ENCODE peak calls at places on chromosomes 12 and 14, in ten cellular contexts. One of them, this sample, is unnamed.

GRCh38 chr12:21248679-21249078 is 86.0 kb downstream of the SLCO1A2 start:
- DNase-seq in foreskin fibroblast: no peak
- DNase-seq in DND-41: no peak
- DNase-seq in CD8-positive, alpha-beta T cell: no peak
- DNase-seq in HepG2: no peak
- DNase-seq in cardiac muscle cell: peak
- DNase-seq in mucosa of descending colon: no peak
- DNase-seq in lower leg skin: no peak
- DNase-seq in epithelial cell of esophagus: peak
- DNase-seq in cardiac fibroblast: peak
- DNase-seq in this sample: no peak

GRCh38 chr12:30797689-30798088 is 42.9 kb upstream of the CAPRIN2 start:
- DNase-seq in cardiac fibroblast: no peak
- DNase-seq in cardiac muscle cell: no peak
- DNase-seq in mucosa of descending colon: no peak
- DNase-seq in HepG2: no peak
- DNase-seq in lower leg skin: no peak
- DNase-seq in foreskin fibroblast: no peak
- DNase-seq in CD8-positive, alpha-beta T cell: no peak
- DNase-seq in epithelial cell of esophagus: no peak
- DNase-seq in DND-41: no peak
- DNase-seq in this sample: no peak

GRCh38 chr12:81365284-81365683 is 287.4 kb downstream of the ACSS3 start:
- DNase-seq in epithelial cell of esophagus: no peak
- DNase-seq in CD8-positive, alpha-beta T cell: no peak
- DNase-seq in DND-41: no peak
- DNase-seq in cardiac muscle cell: no peak
- DNase-seq in cardiac fibroblast: no peak
- DNase-seq in HepG2: no peak
- DNase-seq in mucosa of descending colon: no peak
- DNase-seq in foreskin fibroblast: no peak
- DNase-seq in lower leg skin: no peak
- DNase-seq in this sample: no peak

GRCh38 chr14:36979863-36980262 is 192.5 kb downstream of the SLC25A21 start:
- DNase-seq in HepG2: no peak
- DNase-seq in DND-41: no peak
- DNase-seq in epithelial cell of esophagus: no peak
- DNase-seq in lower leg skin: no peak
- DNase-seq in cardiac muscle cell: no peak
- DNase-seq in mucosa of descending colon: no peak
- DNase-seq in cardiac fibroblast: no peak
- DNase-seq in foreskin fibroblast: no peak
- DNase-seq in CD8-positive, alpha-beta T cell: no peak
- DNase-seq in this sample: no peak

GRCh38 chr14:64195194-64195593 is 99.0 kb downstream of the ESR2 start:
- DNase-seq in foreskin fibroblast: no peak
- DNase-seq in CD8-positive, alpha-beta T cell: no peak
- DNase-seq in mucosa of descending colon: no peak
- DNase-seq in epithelial cell of esophagus: no peak
- DNase-seq in HepG2: no peak
- DNase-seq in cardiac muscle cell: no peak
- DNase-seq in DND-41: no peak
- DNase-seq in cardiac fibroblast: no peak
- DNase-seq in lower leg skin: no peak
- DNase-seq in this sample: no peak

GRCh38 chr14:104427126-104427851 is 152.3 kb upstream of the C14orf180 start:
- DNase-seq in HepG2: no peak
- DNase-seq in cardiac muscle cell: no peak
- DNase-seq in CD8-positive, alpha-beta T cell: no peak
- DNase-seq in mucosa of descending colon: no peak
- DNase-seq in DND-41: no peak
- DNase-seq in epithelial cell of esophagus: no peak
- DNase-seq in foreskin fibroblast: no peak
- DNase-seq in lower leg skin: no peak
- DNase-seq in cardiac fibroblast: no peak
- DNase-seq in this sample: no peak

GRCh38 chr14:72965249-72965648 is 39.0 kb downstream of the DCAF4 start:
- DNase-seq in cardiac muscle cell: no peak
- DNase-seq in HepG2: peak
- DNase-seq in foreskin fibroblast: peak
- DNase-seq in lower leg skin: no peak
- DNase-seq in epithelial cell of esophagus: peak
- DNase-seq in DND-41: no peak
- DNase-seq in cardiac fibroblast: peak
- DNase-seq in CD8-positive, alpha-beta T cell: no peak
- DNase-seq in mucosa of descending colon: no peak
- DNase-seq in this sample: no peak

GRCh38 chr12:111453071-111453989 is 47.6 kb downstream of the SH2B3 start:
- DNase-seq in CD8-positive, alpha-beta T cell: no peak
- DNase-seq in HepG2: no peak
- DNase-seq in lower leg skin: no peak
- DNase-seq in cardiac fibroblast: no peak
- DNase-seq in DND-41: no peak
- DNase-seq in cardiac muscle cell: no peak
- DNase-seq in mucosa of descending colon: no peak
- DNase-seq in epithelial cell of esophagus: no peak
- DNase-seq in foreskin fibroblast: no peak
- DNase-seq in this sample: no peak

GRCh38 chr12:120725659-120726509 is at the start of gene ACADS:
- DNase-seq in lower leg skin: peak
- DNase-seq in epithelial cell of esophagus: peak
- DNase-seq in HepG2: peak
- DNase-seq in cardiac muscle cell: peak
- DNase-seq in cardiac fibroblast: peak
- DNase-seq in DND-41: peak
- DNase-seq in mucosa of descending colon: peak
- DNase-seq in foreskin fibroblast: peak
- DNase-seq in CD8-positive, alpha-beta T cell: peak
- DNase-seq in this sample: peak

GRCh38 chr14:77707355-77707723 is 484 bp downstream of the ALKBH1 start:
- DNase-seq in epithelial cell of esophagus: peak
- DNase-seq in foreskin fibroblast: peak
- DNase-seq in DND-41: no peak
- DNase-seq in CD8-positive, alpha-beta T cell: peak
- DNase-seq in HepG2: peak
- DNase-seq in mucosa of descending colon: peak
- DNase-seq in cardiac fibroblast: peak
- DNase-seq in lower leg skin: peak
- DNase-seq in cardiac muscle cell: no peak
- DNase-seq in this sample: no peak

GRCh38 chr14:93941293-93941910 is 14.3 kb downstream of the FAM181A start:
- DNase-seq in HepG2: no peak
- DNase-seq in DND-41: no peak
- DNase-seq in foreskin fibroblast: peak
- DNase-seq in CD8-positive, alpha-beta T cell: no peak
- DNase-seq in cardiac muscle cell: no peak
- DNase-seq in lower leg skin: no peak
- DNase-seq in cardiac fibroblast: peak
- DNase-seq in mucosa of descending colon: no peak
- DNase-seq in epithelial cell of esophagus: peak
- DNase-seq in this sample: no peak

DNA sequence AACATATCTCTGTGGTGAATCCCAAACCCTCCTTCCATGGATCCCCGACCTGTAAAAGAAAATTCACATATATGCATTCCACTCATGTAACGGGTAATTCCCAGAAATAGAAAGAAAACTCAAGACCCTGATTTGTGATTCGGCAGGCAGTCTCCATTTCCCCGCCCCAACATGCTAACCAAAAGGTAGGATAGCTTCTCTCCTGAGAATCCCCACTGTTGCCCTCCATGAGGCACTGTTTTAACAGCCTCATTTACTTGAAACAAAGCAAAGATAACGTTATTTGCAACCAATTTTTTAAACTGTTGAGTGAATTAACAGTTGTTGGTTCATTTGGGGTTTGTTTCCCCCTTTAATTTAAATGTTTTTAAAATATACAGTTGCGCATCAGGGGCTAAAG is 774 bp upstream of the SLC2A13 start:
- DNase-seq in cardiac fibroblast: no peak
- DNase-seq in lower leg skin: no peak
- DNase-seq in mucosa of descending colon: no peak
- DNase-seq in epithelial cell of esophagus: no peak
- DNase-seq in CD8-positive, alpha-beta T cell: no peak
- DNase-seq in HepG2: no peak
- DNase-seq in DND-41: no peak
- DNase-seq in cardiac muscle cell: no peak
- DNase-seq in foreskin fibroblast: no peak
- DNase-seq in this sample: no peak
- H3K4me3 ChIP-seq in cardiac fibroblast: no peak
- H3K4me3 ChIP-seq in lower leg skin: no peak
- H3K4me3 ChIP-seq in mucosa of descending colon: no peak
- H3K4me3 ChIP-seq in epithelial cell of esophagus: no peak
- H3K4me3 ChIP-seq in CD8-positive, alpha-beta T cell: peak
- H3K4me3 ChIP-seq in HepG2: peak
- H3K4me3 ChIP-seq in DND-41: no peak
- H3K4me3 ChIP-seq in cardiac muscle cell: no peak
- H3K4me3 ChIP-seq in foreskin fibroblast: peak
- H3K4me3 ChIP-seq in this sample: no peak

GRCh38 chr14:71566276-71566675 is 366.0 kb upstream of the RGS6 start:
- DNase-seq in lower leg skin: no peak
- DNase-seq in CD8-positive, alpha-beta T cell: no peak
- DNase-seq in cardiac fibroblast: no peak
- DNase-seq in DND-41: no peak
- DNase-seq in mucosa of descending colon: no peak
- DNase-seq in cardiac muscle cell: no peak
- DNase-seq in HepG2: no peak
- DNase-seq in foreskin fibroblast: no peak
- DNase-seq in epithelial cell of esophagus: no peak
- DNase-seq in this sample: peak

GRCh38 chr14:71563754-71564153 is 368.5 kb upstream of the RGS6 start:
- DNase-seq in lower leg skin: no peak
- DNase-seq in cardiac muscle cell: no peak
- DNase-seq in foreskin fibroblast: no peak
- DNase-seq in CD8-positive, alpha-beta T cell: no peak
- DNase-seq in cardiac fibroblast: no peak
- DNase-seq in mucosa of descending colon: no peak
- DNase-seq in epithelial cell of esophagus: peak
- DNase-seq in DND-41: no peak
- DNase-seq in HepG2: no peak
- DNase-seq in this sample: no peak
- TF ChIP-seq CTCF in lower leg skin: no peak
- TF ChIP-seq CTCF in cardiac muscle cell: no peak
- TF ChIP-seq CTCF in foreskin fibroblast: no peak
- TF ChIP-seq CTCF in CD8-positive, alpha-beta T cell: no peak
- TF ChIP-seq CTCF in cardiac fibroblast: no peak
- TF ChIP-seq CTCF in mucosa of descending colon: no peak
- TF ChIP-seq CTCF in epithelial cell of esophagus: no peak
- TF ChIP-seq CTCF in DND-41: no peak
- TF ChIP-seq CTCF in HepG2: no peak
- TF ChIP-seq CTCF in this sample: no peak

GRCh38 chr14:21022686-21023085 is 2.2 kb downstream of the NDRG2 start:
- DNase-seq in lower leg skin: no peak
- DNase-seq in epithelial cell of esophagus: no peak
- DNase-seq in foreskin fibroblast: no peak
- DNase-seq in CD8-positive, alpha-beta T cell: no peak
- DNase-seq in HepG2: no peak
- DNase-seq in cardiac muscle cell: no peak
- DNase-seq in cardiac fibroblast: no peak
- DNase-seq in mucosa of descending colon: no peak
- DNase-seq in DND-41: no peak
- DNase-seq in this sample: no peak

GRCh38 chr14:21023174-21023573 is 1.7 kb downstream of the NDRG2 start:
- DNase-seq in cardiac muscle cell: no peak
- DNase-seq in mucosa of descending colon: no peak
- DNase-seq in cardiac fibroblast: no peak
- DNase-seq in DND-41: no peak
- DNase-seq in epithelial cell of esophagus: no peak
- DNase-seq in HepG2: no peak
- DNase-seq in lower leg skin: no peak
- DNase-seq in CD8-positive, alpha-beta T cell: no peak
- DNase-seq in foreskin fibroblast: no peak
- DNase-seq in this sample: no peak

GRCh38 chr14:21024668-21025373 is at the start of gene NDRG2:
- DNase-seq in epithelial cell of esophagus: peak
- DNase-seq in lower leg skin: peak
- DNase-seq in foreskin fibroblast: no peak
- DNase-seq in mucosa of descending colon: peak
- DNase-seq in cardiac muscle cell: peak
- DNase-seq in cardiac fibroblast: peak
- DNase-seq in HepG2: peak
- DNase-seq in DND-41: peak
- DNase-seq in CD8-positive, alpha-beta T cell: peak
- DNase-seq in this sample: no peak

GRCh38 chr14:21025374-21026151 is 702 bp upstream of the NDRG2 start:
- DNase-seq in mucosa of descending colon: peak
- DNase-seq in DND-41: no peak
- DNase-seq in epithelial cell of esophagus: no peak
- DNase-seq in cardiac fibroblast: peak
- DNase-seq in HepG2: no peak
- DNase-seq in CD8-positive, alpha-beta T cell: peak
- DNase-seq in foreskin fibroblast: no peak
- DNase-seq in lower leg skin: peak
- DNase-seq in cardiac muscle cell: peak
- DNase-seq in this sample: no peak

GRCh38 chr14:21023817-21024667 is 819 bp downstream of the NDRG2 start:
- DNase-seq in CD8-positive, alpha-beta T cell: no peak
- DNase-seq in lower leg skin: no peak
- DNase-seq in epithelial cell of esophagus: no peak
- DNase-seq in DND-41: no peak
- DNase-seq in foreskin fibroblast: no peak
- DNase-seq in HepG2: peak
- DNase-seq in cardiac fibroblast: no peak
- DNase-seq in mucosa of descending colon: peak
- DNase-seq in cardiac muscle cell: no peak
- DNase-seq in this sample: no peak
- H3K4me3 ChIP-seq in CD8-positive, alpha-beta T cell: peak
- H3K4me3 ChIP-seq in lower leg skin: peak
- H3K4me3 ChIP-seq in epithelial cell of esophagus: peak
- H3K4me3 ChIP-seq in DND-41: peak
- H3K4me3 ChIP-seq in foreskin fibroblast: peak
- H3K4me3 ChIP-seq in HepG2: peak
- H3K4me3 ChIP-seq in cardiac fibroblast: peak
- H3K4me3 ChIP-seq in mucosa of descending colon: peak
- H3K4me3 ChIP-seq in cardiac muscle cell: peak
- H3K4me3 ChIP-seq in this sample: no peak

DNA sequence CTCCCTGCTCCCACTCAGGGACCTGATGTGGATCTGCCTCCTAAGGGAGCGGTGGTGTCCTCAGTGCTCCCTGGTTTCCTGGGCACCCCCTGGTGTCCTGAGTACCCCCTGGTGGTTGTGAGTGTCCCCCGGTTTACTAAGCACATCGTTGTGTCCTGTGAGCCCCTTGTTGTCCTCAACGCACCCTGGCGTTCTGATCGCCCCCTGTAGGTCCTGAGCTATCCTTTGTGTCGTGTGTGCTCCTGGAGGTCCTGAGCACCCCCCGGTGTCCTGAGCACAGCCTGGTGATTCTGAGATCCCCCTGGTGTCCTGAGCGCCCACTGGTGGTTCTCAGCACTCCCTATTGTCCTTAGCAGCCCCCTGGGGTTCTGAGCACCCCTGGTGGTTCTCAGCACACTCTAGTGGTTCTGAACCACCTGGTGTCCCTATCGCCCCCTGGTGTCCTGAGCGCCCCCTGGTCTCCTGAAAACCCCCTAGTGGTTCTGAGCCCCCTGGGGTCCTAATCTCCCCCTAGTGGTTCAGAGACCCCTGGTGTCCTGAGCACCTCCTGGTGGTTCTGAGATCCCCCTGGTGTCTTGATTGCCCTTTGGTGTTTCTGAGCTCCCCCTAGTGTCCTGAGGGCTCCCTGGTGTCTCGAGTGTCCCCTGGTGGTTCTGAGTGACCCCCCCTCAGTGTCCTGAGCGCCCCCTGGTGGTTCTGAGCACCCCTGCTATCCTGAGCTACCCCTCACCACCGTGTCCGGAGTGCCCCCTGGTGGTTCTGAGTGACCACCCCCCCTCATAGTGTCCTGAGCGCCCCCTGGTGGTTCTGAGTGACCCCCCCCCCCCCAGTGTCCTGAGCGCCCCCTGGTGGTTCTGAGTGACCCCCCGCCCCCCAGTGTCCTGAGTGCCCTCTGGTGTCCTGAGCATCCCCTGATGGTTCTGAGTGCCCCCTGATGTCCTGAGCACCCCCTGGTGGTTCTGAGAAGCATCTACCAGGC is 615.1 kb downstream of the TMEM121 start:
- DNase-seq in cardiac muscle cell: no peak
- DNase-seq in DND-41: peak
- DNase-seq in lower leg skin: no peak
- DNase-seq in HepG2: no peak
- DNase-seq in mucosa of descending colon: no peak
- DNase-seq in cardiac fibroblast: no peak
- DNase-seq in epithelial cell of esophagus: no peak
- DNase-seq in CD8-positive, alpha-beta T cell: peak
- DNase-seq in foreskin fibroblast: no peak
- DNase-seq in this sample: no peak
- TF ChIP-seq CTCF in cardiac muscle cell: no peak
- TF ChIP-seq CTCF in DND-41: peak
- TF ChIP-seq CTCF in lower leg skin: no peak
- TF ChIP-seq CTCF in HepG2: peak
- TF ChIP-seq CTCF in mucosa of descending colon: no peak
- TF ChIP-seq CTCF in cardiac fibroblast: no peak
- TF ChIP-seq CTCF in epithelial cell of esophagus: no peak
- TF ChIP-seq CTCF in CD8-positive, alpha-beta T cell: no peak
- TF ChIP-seq CTCF in foreskin fibroblast: no peak
- TF ChIP-seq CTCF in this sample: peak